ENCODE peak calls at places on chromosome 1, in five cellular contexts. One of them, this sample, is unnamed.

GRCh38 chr1:243642936-243643335 is 207.1 kb downstream of the AKT3 start:
- DNase-seq in ovary: no peak
- DNase-seq in IMR-90: peak; percentile 78
- DNase-seq in spleen: no peak
- DNase-seq in testis: no peak
- DNase-seq in this sample: no peak

GRCh38 chr1:6440198-6441126 is 15.9 kb downstream of the ESPN start:
- DNase-seq in spleen: peak; percentile 84
- DNase-seq in IMR-90: peak; percentile 22
- DNase-seq in testis: peak; percentile 65
- DNase-seq in ovary: no peak
- DNase-seq in this sample: no peak

GRCh38 chr1:114956570-114956969 is 73.1 kb upstream of the TSHB start:
- DNase-seq in ovary: no peak
- DNase-seq in IMR-90: no peak
- DNase-seq in testis: peak; percentile 64
- DNase-seq in spleen: no peak
- DNase-seq in this sample: no peak

GRCh38 chr1:83701396-83701795 is 297.5 kb downstream of the TTLL7 start:
- DNase-seq in IMR-90: no peak
- DNase-seq in testis: no peak
- DNase-seq in ovary: no peak
- DNase-seq in spleen: no peak
- DNase-seq in this sample: no peak

GRCh38 chr1:212565571-212566305 is 42.8 kb upstream of the ATF3 start:
- DNase-seq in IMR-90: no peak
- DNase-seq in spleen: no peak
- DNase-seq in testis: no peak
- DNase-seq in ovary: no peak
- DNase-seq in this sample: no peak

GRCh38 chr1:202280595-202280994 is 61.1 kb downstream of the UBE2T start:
- DNase-seq in testis: no peak
- DNase-seq in ovary: no peak
- DNase-seq in spleen: peak; percentile 39
- DNase-seq in IMR-90: no peak
- DNase-seq in this sample: peak; percentile 33

GRCh38 chr1:166527752-166528151 is 311.5 kb upstream of the POGK start:
- DNase-seq in IMR-90: no peak
- DNase-seq in spleen: no peak
- DNase-seq in testis: no peak
- DNase-seq in ovary: no peak
- DNase-seq in this sample: no peak

GRCh38 chr1:11289064-11289463 is 16.1 kb downstream of the UBIAD1 start:
- DNase-seq in spleen: no peak
- DNase-seq in testis: no peak
- DNase-seq in IMR-90: no peak
- DNase-seq in ovary: no peak
- DNase-seq in this sample: no peak

GRCh38 chr1:87061742-87062156 is 147.3 kb downstream of the HS2ST1 start:
- DNase-seq in IMR-90: peak; percentile 71
- DNase-seq in testis: no peak
- DNase-seq in spleen: no peak
- DNase-seq in ovary: no peak
- DNase-seq in this sample: no peak

GRCh38 chr1:4657244-4657789 is 2.9 kb downstream of the AJAP1 start:
- DNase-seq in testis: no peak
- DNase-seq in ovary: no peak
- DNase-seq in IMR-90: no peak
- DNase-seq in spleen: no peak
- DNase-seq in this sample: no peak

GRCh38 chr1:227940791-227941241 is 6.9 kb downstream of the WNT9A start:
- DNase-seq in testis: no peak
- DNase-seq in ovary: peak; percentile 21
- DNase-seq in IMR-90: no peak
- DNase-seq in spleen: peak; percentile 66
- DNase-seq in this sample: peak; percentile 41

DNA sequence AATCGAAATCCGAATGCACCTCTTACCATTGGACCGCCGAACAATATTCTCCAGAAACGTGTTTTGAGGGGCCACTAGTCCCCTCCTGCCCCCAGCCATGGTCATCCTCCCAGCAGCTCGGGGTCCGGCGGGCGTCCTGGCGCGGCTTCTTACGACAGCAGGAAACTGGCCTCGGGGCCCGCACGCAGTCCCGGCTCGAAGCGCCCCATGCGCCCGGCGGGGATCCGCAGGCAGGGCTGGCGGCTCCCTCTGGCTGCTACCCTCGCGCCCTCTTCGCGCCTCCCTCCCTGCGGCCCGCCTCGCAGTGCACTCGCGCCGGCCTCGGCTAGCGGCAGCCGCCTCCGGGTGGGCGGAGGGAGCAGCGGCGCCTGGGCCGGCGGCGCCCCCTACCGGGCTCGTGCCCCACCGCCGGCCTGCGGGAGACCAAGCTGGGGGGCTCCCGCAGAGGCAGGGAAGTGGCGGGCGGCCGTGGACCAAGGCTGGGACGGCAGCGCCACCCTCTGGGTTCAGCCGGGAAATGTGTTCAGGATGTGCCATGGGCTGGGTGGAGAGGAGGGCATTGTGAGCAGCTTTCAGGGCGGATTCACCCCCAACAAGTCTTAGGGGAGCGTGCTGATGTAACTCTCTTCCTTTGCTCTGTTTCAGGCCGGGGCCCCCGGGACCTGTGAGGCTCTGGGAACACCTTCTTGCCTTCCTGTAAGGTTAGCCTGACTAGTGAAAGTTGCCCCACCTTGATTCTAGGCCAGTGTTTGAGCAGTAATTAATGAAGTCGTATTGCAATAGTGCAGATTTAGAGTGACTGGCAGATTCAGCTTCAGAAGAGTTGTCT is at the start of gene KCNH1:
- DNase-seq in testis: peak; percentile 91
- DNase-seq in spleen: peak; percentile 90
- DNase-seq in ovary: peak; percentile 59
- DNase-seq in IMR-90: peak; percentile 69
- DNase-seq in this sample: peak; percentile 47
- TF ChIP-seq CTCF in testis: peak; percentile 86
- TF ChIP-seq CTCF in spleen: peak; percentile 89
- TF ChIP-seq CTCF in ovary: peak; percentile 40
- TF ChIP-seq CTCF in IMR-90: peak; percentile 99
- TF ChIP-seq CTCF in this sample: peak; percentile 74

GRCh38 chr1:116824631-116825399 is 70.6 kb downstream of the CD2 start:
- DNase-seq in ovary: no peak
- DNase-seq in testis: no peak
- DNase-seq in spleen: no peak
- DNase-seq in IMR-90: no peak
- DNase-seq in this sample: no peak

GRCh38 chr1:116825400-116825734 is 71.1 kb downstream of the CD2 start:
- DNase-seq in spleen: no peak
- DNase-seq in ovary: no peak
- DNase-seq in IMR-90: no peak
- DNase-seq in testis: no peak
- DNase-seq in this sample: no peak

GRCh38 chr1:116827607-116828125 is 73.4 kb downstream of the CD2 start:
- DNase-seq in testis: no peak
- DNase-seq in IMR-90: no peak
- DNase-seq in ovary: no peak
- DNase-seq in spleen: no peak
- DNase-seq in this sample: no peak

GRCh38 chr1:116826818-116827606 is 72.8 kb downstream of the CD2 start:
- DNase-seq in spleen: no peak
- DNase-seq in testis: no peak
- DNase-seq in ovary: no peak
- DNase-seq in IMR-90: peak; percentile 7
- DNase-seq in this sample: no peak

GRCh38 chr1:116825735-116826438 is 71.7 kb downstream of the CD2 start:
- DNase-seq in IMR-90: no peak
- DNase-seq in spleen: no peak
- DNase-seq in ovary: no peak
- DNase-seq in testis: no peak
- DNase-seq in this sample: no peak
- TF ChIP-seq CTCF in IMR-90: no peak
- TF ChIP-seq CTCF in spleen: no peak
- TF ChIP-seq CTCF in ovary: no peak
- TF ChIP-seq CTCF in testis: no peak
- TF ChIP-seq CTCF in this sample: no peak

GRCh38 chr1:17755120-17755519 is at the start of gene ACTL8:
- DNase-seq in spleen: peak; percentile 28
- DNase-seq in ovary: no peak
- DNase-seq in IMR-90: no peak
- DNase-seq in testis: peak; percentile 73
- DNase-seq in this sample: no peak
- TF ChIP-seq CTCF in spleen: no peak
- TF ChIP-seq CTCF in ovary: no peak
- TF ChIP-seq CTCF in IMR-90: peak; percentile 18
- TF ChIP-seq CTCF in testis: peak; percentile 53
- TF ChIP-seq CTCF in this sample: no peak

DNA sequence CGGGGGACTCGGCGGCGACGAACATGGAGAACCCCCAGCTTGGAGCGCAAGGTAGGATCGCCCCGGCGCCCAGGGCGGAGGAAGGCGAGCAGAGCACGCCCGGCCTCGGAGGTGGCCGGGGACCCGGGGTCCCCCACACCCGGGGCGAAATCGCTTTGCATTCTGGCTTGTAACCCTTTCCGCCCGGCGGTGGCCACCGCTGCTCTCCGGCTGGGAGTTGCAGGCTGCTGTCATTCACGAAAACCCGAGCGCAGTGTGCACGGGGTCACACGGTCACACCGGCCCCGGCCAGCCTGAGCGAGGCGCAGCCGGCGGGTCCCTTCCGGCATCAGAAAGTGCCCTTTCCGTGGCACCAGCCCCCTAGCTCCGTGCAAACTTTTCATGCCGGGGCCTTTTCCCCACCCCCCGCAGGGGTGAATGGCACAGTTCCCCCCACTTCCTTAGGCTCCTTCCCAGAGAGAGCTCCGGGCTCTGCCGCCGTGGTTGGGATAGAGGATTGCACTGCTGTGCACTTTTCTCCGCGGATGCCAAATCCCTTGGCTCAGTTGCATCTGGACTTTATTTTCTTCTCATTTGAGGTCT is 779 bp downstream of the KAZN start:
- DNase-seq in testis: peak; percentile 19
- DNase-seq in IMR-90: no peak
- DNase-seq in spleen: no peak
- DNase-seq in ovary: no peak
- DNase-seq in this sample: no peak
- TF ChIP-seq CTCF in testis: no peak
- TF ChIP-seq CTCF in IMR-90: no peak
- TF ChIP-seq CTCF in spleen: no peak
- TF ChIP-seq CTCF in ovary: no peak
- TF ChIP-seq CTCF in this sample: no peak

GRCh38 chr1:178727014-178727895 is 2.2 kb downstream of the RALGPS2 start:
- DNase-seq in ovary: no peak
- DNase-seq in IMR-90: no peak
- DNase-seq in testis: peak; percentile 54
- DNase-seq in spleen: no peak
- DNase-seq in this sample: no peak

GRCh38 chr1:178724734-178725602 is at the start of gene RALGPS2:
- DNase-seq in IMR-90: peak; percentile 67
- DNase-seq in ovary: peak; percentile 81
- DNase-seq in testis: peak; percentile 76
- DNase-seq in spleen: peak; percentile 95
- DNase-seq in this sample: peak; percentile 53

GRCh38 chr1:178726545-178726944 is 1.5 kb downstream of the RALGPS2 start:
- DNase-seq in IMR-90: no peak
- DNase-seq in testis: no peak
- DNase-seq in ovary: no peak
- DNase-seq in spleen: no peak
- DNase-seq in this sample: no peak

GRCh38 chr1:178724386-178724733 is 684 bp upstream of the RALGPS2 start:
- DNase-seq in spleen: no peak
- DNase-seq in ovary: no peak
- DNase-seq in IMR-90: no peak
- DNase-seq in testis: no peak
- DNase-seq in this sample: no peak

GRCh38 chr1:178725603-178726517 is 816 bp downstream of the RALGPS2 start:
- DNase-seq in testis: peak; percentile 81
- DNase-seq in spleen: peak; percentile 91
- DNase-seq in ovary: peak; percentile 59
- DNase-seq in IMR-90: peak; percentile 84
- DNase-seq in this sample: peak; percentile 59
- TF ChIP-seq CTCF in testis: no peak
- TF ChIP-seq CTCF in spleen: no peak
- TF ChIP-seq CTCF in ovary: no peak
- TF ChIP-seq CTCF in IMR-90: no peak
- TF ChIP-seq CTCF in this sample: no peak

GRCh38 chr1:45848097-45848496 is 44.7 kb downstream of the MAST2 start:
- DNase-seq in ovary: no peak
- DNase-seq in spleen: no peak
- DNase-seq in testis: no peak
- DNase-seq in IMR-90: no peak
- DNase-seq in this sample: no peak

GRCh38 chr1:45840704-45841103 is 37.3 kb downstream of the MAST2 start:
- DNase-seq in ovary: no peak
- DNase-seq in spleen: no peak
- DNase-seq in IMR-90: no peak
- DNase-seq in testis: no peak
- DNase-seq in this sample: no peak

GRCh38 chr1:45842786-45843185 is 39.4 kb downstream of the MAST2 start:
- DNase-seq in IMR-90: peak; percentile 14
- DNase-seq in ovary: no peak
- DNase-seq in testis: no peak
- DNase-seq in spleen: no peak
- DNase-seq in this sample: no peak

GRCh38 chr1:45846931-45847330 is 43.5 kb downstream of the MAST2 start:
- DNase-seq in IMR-90: peak; percentile 59
- DNase-seq in ovary: no peak
- DNase-seq in spleen: no peak
- DNase-seq in testis: no peak
- DNase-seq in this sample: no peak

DNA sequence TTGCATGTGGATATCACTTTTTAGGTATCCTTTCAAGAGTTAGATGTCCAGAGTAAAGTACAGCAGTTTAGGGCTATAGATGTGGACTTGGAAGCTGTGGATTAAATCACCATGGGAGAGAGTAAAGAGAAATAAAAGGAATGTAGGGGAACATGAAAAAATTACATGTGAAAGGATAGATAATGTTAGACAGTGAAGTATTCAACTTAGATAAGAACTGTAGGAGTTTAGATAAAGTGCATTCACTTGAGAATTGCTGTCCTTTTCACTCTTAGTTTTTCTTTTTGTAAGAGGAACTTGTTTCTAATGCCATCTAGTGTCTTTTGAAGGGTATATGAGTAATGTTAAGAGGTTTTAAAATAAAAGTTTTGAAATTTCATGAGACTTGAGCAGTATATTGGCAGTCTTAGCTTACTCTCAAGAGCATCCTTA is 40.1 kb downstream of the MAST2 start:
- DNase-seq in ovary: no peak
- DNase-seq in spleen: no peak
- DNase-seq in IMR-90: peak; percentile 69
- DNase-seq in testis: no peak
- DNase-seq in this sample: no peak
- TF ChIP-seq CTCF in ovary: no peak
- TF ChIP-seq CTCF in spleen: peak; percentile 23
- TF ChIP-seq CTCF in IMR-90: peak; percentile 46
- TF ChIP-seq CTCF in testis: peak; percentile 12
- TF ChIP-seq CTCF in this sample: peak; percentile 35